ENCODE peak calls at places on chromosome 14, in five cellular contexts. One of them, this sample, is unnamed.

GRCh38 chr14:93905623-93906022 is 21.5 kb upstream of the FAM181A start:
- DNase-seq in T-helper 1 cell: no peak
- DNase-seq in mucosa of descending colon: no peak
- DNase-seq in Calu3: no peak
- DNase-seq in GM18507: no peak
- DNase-seq in this sample: no peak

GRCh38 chr14:99982449-99983250 is 82.6 kb upstream of the EVL start:
- DNase-seq in T-helper 1 cell: peak
- DNase-seq in mucosa of descending colon: no peak
- DNase-seq in Calu3: peak
- DNase-seq in GM18507: peak
- DNase-seq in this sample: peak

GRCh38 chr14:91755560-91755959 is 23.7 kb upstream of the CATSPERB start:
- DNase-seq in T-helper 1 cell: no peak
- DNase-seq in mucosa of descending colon: no peak
- DNase-seq in Calu3: peak
- DNase-seq in GM18507: no peak
- DNase-seq in this sample: no peak

GRCh38 chr14:30389134-30389900 is 169.6 kb upstream of the G2E3 start:
- DNase-seq in T-helper 1 cell: no peak
- DNase-seq in mucosa of descending colon: no peak
- DNase-seq in Calu3: peak
- DNase-seq in GM18507: no peak
- DNase-seq in this sample: peak

GRCh38 chr14:67411820-67412421 is at the start of gene PLEK2:
- DNase-seq in T-helper 1 cell: peak
- DNase-seq in mucosa of descending colon: peak
- DNase-seq in Calu3: peak
- DNase-seq in GM18507: no peak
- DNase-seq in this sample: peak

GRCh38 chr14:101499513-101499912 is 61.8 kb upstream of the DIO3 start:
- DNase-seq in T-helper 1 cell: no peak
- DNase-seq in mucosa of descending colon: no peak
- DNase-seq in Calu3: no peak
- DNase-seq in GM18507: no peak
- DNase-seq in this sample: no peak

GRCh38 chr14:105093426-105094192 is 28.4 kb upstream of the GPR132 start:
- DNase-seq in T-helper 1 cell: no peak
- DNase-seq in mucosa of descending colon: peak
- DNase-seq in Calu3: peak
- DNase-seq in GM18507: peak
- DNase-seq in this sample: peak

GRCh38 chr14:95609398-95609990 is 74.6 kb downstream of the GLRX5 start:
- DNase-seq in T-helper 1 cell: no peak
- DNase-seq in mucosa of descending colon: no peak
- DNase-seq in Calu3: peak
- DNase-seq in GM18507: no peak
- DNase-seq in this sample: no peak

GRCh38 chr14:32381869-32382268 is 52.8 kb downstream of the AKAP6 start:
- DNase-seq in T-helper 1 cell: no peak
- DNase-seq in mucosa of descending colon: no peak
- DNase-seq in Calu3: no peak
- DNase-seq in GM18507: no peak
- DNase-seq in this sample: no peak

GRCh38 chr14:93959239-93960107 is 16.9 kb downstream of the ASB2 start:
- DNase-seq in T-helper 1 cell: peak
- DNase-seq in mucosa of descending colon: peak
- DNase-seq in Calu3: peak
- DNase-seq in GM18507: peak
- DNase-seq in this sample: peak

GRCh38 chr14:105974902-105975301 is 448.5 kb downstream of the TMEM121 start:
- DNase-seq in T-helper 1 cell: peak
- DNase-seq in mucosa of descending colon: no peak
- DNase-seq in Calu3: peak
- DNase-seq in GM18507: no peak
- DNase-seq in this sample: no peak

GRCh38 chr14:34539407-34540180 is at the start of gene EAPP:
- DNase-seq in T-helper 1 cell: peak
- DNase-seq in mucosa of descending colon: peak
- DNase-seq in Calu3: peak
- DNase-seq in GM18507: peak
- DNase-seq in this sample: peak

GRCh38 chr14:92340938-92341337 is 18.0 kb downstream of the SLC24A4 start:
- DNase-seq in T-helper 1 cell: no peak
- DNase-seq in mucosa of descending colon: no peak
- DNase-seq in Calu3: no peak
- DNase-seq in GM18507: no peak
- DNase-seq in this sample: no peak

GRCh38 chr14:100677152-100677924 is 49.4 kb upstream of the DLK1 start:
- DNase-seq in T-helper 1 cell: no peak
- DNase-seq in mucosa of descending colon: no peak
- DNase-seq in Calu3: no peak
- DNase-seq in GM18507: no peak
- DNase-seq in this sample: peak

GRCh38 chr14:65904988-65905387 is 492.5 kb downstream of the FUT8 start:
- DNase-seq in T-helper 1 cell: no peak
- DNase-seq in mucosa of descending colon: no peak
- DNase-seq in Calu3: no peak
- DNase-seq in GM18507: no peak
- DNase-seq in this sample: no peak

GRCh38 chr14:84272290-84272721 is 1257.6 kb upstream of the FLRT2 start:
- DNase-seq in T-helper 1 cell: no peak
- DNase-seq in mucosa of descending colon: no peak
- DNase-seq in Calu3: no peak
- DNase-seq in GM18507: no peak
- DNase-seq in this sample: no peak

GRCh38 chr14:59534361-59534987 is 42.1 kb downstream of the CCDC175 start:
- DNase-seq in T-helper 1 cell: no peak
- DNase-seq in mucosa of descending colon: no peak
- DNase-seq in Calu3: no peak
- DNase-seq in GM18507: no peak
- DNase-seq in this sample: no peak

GRCh38 chr14:88750945-88751344 is 41.8 kb downstream of the EML5 start:
- DNase-seq in T-helper 1 cell: no peak
- DNase-seq in mucosa of descending colon: no peak
- DNase-seq in Calu3: no peak
- DNase-seq in GM18507: no peak
- DNase-seq in this sample: no peak

GRCh38 chr14:59377991-59378720 is 87.0 kb downstream of the GPR135 start:
- DNase-seq in T-helper 1 cell: no peak
- DNase-seq in mucosa of descending colon: no peak
- DNase-seq in Calu3: no peak
- DNase-seq in GM18507: no peak
- DNase-seq in this sample: no peak

GRCh38 chr14:58560208-58560607 is 77.6 kb upstream of the DACT1 start:
- DNase-seq in T-helper 1 cell: no peak
- DNase-seq in mucosa of descending colon: no peak
- DNase-seq in Calu3: no peak
- DNase-seq in GM18507: no peak
- DNase-seq in this sample: no peak

GRCh38 chr14:20768593-20768892 is 339 bp downstream of the EDDM3B start:
- DNase-seq in T-helper 1 cell: no peak
- DNase-seq in mucosa of descending colon: no peak
- DNase-seq in Calu3: no peak
- DNase-seq in GM18507: no peak
- DNase-seq in this sample: no peak

GRCh38 chr14:52906141-52906601 is 44.7 kb downstream of the FERMT2 start:
- DNase-seq in T-helper 1 cell: no peak
- DNase-seq in mucosa of descending colon: no peak
- DNase-seq in Calu3: no peak
- DNase-seq in GM18507: no peak
- DNase-seq in this sample: no peak

GRCh38 chr14:77140937-77141591 is 527 bp downstream of the ZDHHC22 start:
- DNase-seq in T-helper 1 cell: no peak
- DNase-seq in mucosa of descending colon: no peak
- DNase-seq in Calu3: peak
- DNase-seq in GM18507: no peak
- DNase-seq in this sample: peak

GRCh38 chr14:99259327-99259726 is 12.7 kb downstream of the BCL11B start:
- DNase-seq in T-helper 1 cell: no peak
- DNase-seq in mucosa of descending colon: no peak
- DNase-seq in Calu3: no peak
- DNase-seq in GM18507: no peak
- DNase-seq in this sample: no peak

GRCh38 chr14:72686101-72686500 is 207.8 kb downstream of the DPF3 start:
- DNase-seq in T-helper 1 cell: no peak
- DNase-seq in mucosa of descending colon: no peak
- DNase-seq in Calu3: no peak
- DNase-seq in GM18507: no peak
- DNase-seq in this sample: no peak

GRCh38 chr14:21543426-21544350 is 17.5 kb upstream of the SALL2 start:
- DNase-seq in T-helper 1 cell: no peak
- DNase-seq in mucosa of descending colon: no peak
- DNase-seq in Calu3: no peak
- DNase-seq in GM18507: no peak
- DNase-seq in this sample: no peak

GRCh38 chr14:98701377-98701776 is 570.6 kb downstream of the BCL11B start:
- DNase-seq in T-helper 1 cell: no peak
- DNase-seq in mucosa of descending colon: no peak
- DNase-seq in Calu3: no peak
- DNase-seq in GM18507: no peak
- DNase-seq in this sample: no peak